ENCODE peak calls at places on chromosomes 7 and 10, in four cellular contexts. D is CD8-positive, alpha-beta memory T cell; M is uterus; E is tibial nerve. X is an unnamed sample.

GRCh38 chr7:131238260-131238940 is 89.3 kb upstream of the MKLN1 start:
- DNase-seq in E (no peak), D (no peak), M (no peak), X (peak)

GRCh38 chr7:32093415-32094408 is 23.5 kb upstream of the PDE1C start:
- DNase-seq in D (no peak), M (peak), E (no peak), X (peak)

GRCh38 chr10:123648595-123648994 is 17.6 kb upstream of the GPR26 start:
- DNase-seq in M (no peak), E (no peak), D (no peak), X (no peak)

GRCh38 chr10:35794703-35795102 is 152.6 kb upstream of the FZD8 start:
- DNase-seq in E (no peak), M (no peak), D (no peak), X (no peak)

GRCh38 chr7:103862302-103863035 is 127.0 kb downstream of the RELN start:
- DNase-seq in M (no peak), E (no peak), D (no peak), X (no peak)

GRCh38 chr7:151060416-151061234 is 1.2 kb downstream of the SLC4A2 start:
- DNase-seq in E (no peak), D (peak), M (peak), X (no peak)

GRCh38 chr10:54501919-54502318 is 299.1 kb downstream of the PCDH15 start:
- DNase-seq in D (no peak), E (no peak), M (no peak), X (no peak)

GRCh38 chr10:93073539-93074136 is at the start of gene CYP26A1:
- DNase-seq in E (no peak), M (no peak), D (no peak), X (no peak)

GRCh38 chr7:140484479-140484878 is 5.2 kb upstream of the MKRN1 start:
- DNase-seq in D (no peak), M (no peak), E (no peak), X (no peak)

GRCh38 chr10:112721080-112721698 is 228.9 kb upstream of the TCF7L2 start:
- DNase-seq in M (no peak), E (no peak), D (peak), X (no peak)

GRCh38 chr7:139745330-139746143 is 32.3 kb downstream of the HIPK2 start:
- DNase-seq in M (peak), E (no peak), D (no peak), X (no peak)

GRCh38 chr10:69358148-69358795 is 58.4 kb downstream of the TACR2 start:
- DNase-seq in D (no peak), E (no peak), M (no peak), X (no peak)

GRCh38 chr10:59774451-59774850 is 21.2 kb upstream of the MRLN start:
- DNase-seq in D (no peak), M (no peak), E (no peak), X (no peak)

GRCh38 chr10:55476129-55476528 is 675.1 kb upstream of the PCDH15 start:
- DNase-seq in D (no peak), E (no peak), M (no peak), X (no peak)

GRCh38 chr7:46569117-46569433 is 648.0 kb upstream of the IGFBP3 start:
- DNase-seq in E (no peak), D (no peak), M (no peak), X (no peak)

GRCh38 chr7:129494041-129494440 is 8.3 kb upstream of the SMKR1 start:
- DNase-seq in M (no peak), D (no peak), E (no peak), X (peak)

GRCh38 chr7:13989138-13989943 is at the start of gene ETV1:
- DNase-seq in E (peak), D (no peak), M (peak), X (no peak)

GRCh38 chr7:95056107-95056689 is 148.8 kb downstream of the PPP1R9A start:
- DNase-seq in M (no peak), E (no peak), D (no peak), X (no peak)

GRCh38 chr7:116145245-116145852 is 65.0 kb upstream of the TES start:
- DNase-seq in E (no peak), D (no peak), M (no peak), X (no peak)
- H3K27ac ChIP-seq in E (no peak), D (no peak), M (no peak), X (no peak)

GRCh38 chr10:33240931-33241330 is 93.5 kb downstream of the NRP1 start:
- DNase-seq in E (no peak), D (no peak), M (no peak), X (no peak)
- H3K27ac ChIP-seq in E (no peak), D (no peak), M (peak), X (no peak)

GRCh38 chr7:100539436-100540006 is 518 bp downstream of the AGFG2 start:
- DNase-seq in D (no peak), M (no peak), E (no peak), X (no peak)
- H3K27ac ChIP-seq in D (peak), M (peak), E (peak), X (no peak)

DNA sequence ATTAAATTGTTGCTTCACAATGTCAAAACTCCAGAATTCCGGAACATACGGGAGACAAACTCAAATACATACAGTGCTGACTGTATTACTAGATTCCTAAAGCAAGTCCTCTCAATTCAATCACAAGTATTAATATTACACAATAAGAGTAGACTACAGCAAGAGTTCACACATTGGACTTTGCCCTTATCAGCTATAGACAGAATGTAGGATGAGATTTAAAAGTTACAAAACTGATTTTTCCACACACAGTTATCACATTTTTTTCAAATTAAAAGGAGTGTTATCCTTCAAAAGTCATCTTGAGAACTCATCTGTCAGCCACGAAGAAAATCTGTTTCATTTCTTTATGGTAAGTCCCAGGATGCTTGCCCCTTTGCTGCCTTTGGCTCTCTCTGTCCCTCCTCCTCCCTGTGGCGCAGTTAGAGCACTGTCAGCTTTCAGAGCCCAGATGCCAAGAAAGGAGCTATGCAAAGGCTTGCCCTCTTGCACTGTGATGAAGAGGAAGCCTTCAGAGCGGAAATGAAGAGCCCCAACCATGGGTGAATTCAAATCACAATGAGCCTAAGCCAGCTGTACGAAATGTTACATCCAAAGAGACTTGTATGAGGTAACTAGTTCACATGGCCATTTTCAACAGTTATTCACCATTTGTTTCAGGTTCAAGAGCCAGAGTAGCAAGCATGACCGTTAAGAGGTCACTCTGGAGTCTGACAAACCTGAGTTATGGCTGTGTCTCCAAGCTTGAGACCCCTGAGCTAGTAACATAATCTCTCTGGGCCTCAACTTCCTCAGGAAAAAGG is 10.7 kb downstream of the NCOA4 start:
- DNase-seq in E (no peak), D (peak), M (no peak), X (no peak)
- H3K27ac ChIP-seq in E (peak), D (no peak), M (no peak), X (no peak)

DNA sequence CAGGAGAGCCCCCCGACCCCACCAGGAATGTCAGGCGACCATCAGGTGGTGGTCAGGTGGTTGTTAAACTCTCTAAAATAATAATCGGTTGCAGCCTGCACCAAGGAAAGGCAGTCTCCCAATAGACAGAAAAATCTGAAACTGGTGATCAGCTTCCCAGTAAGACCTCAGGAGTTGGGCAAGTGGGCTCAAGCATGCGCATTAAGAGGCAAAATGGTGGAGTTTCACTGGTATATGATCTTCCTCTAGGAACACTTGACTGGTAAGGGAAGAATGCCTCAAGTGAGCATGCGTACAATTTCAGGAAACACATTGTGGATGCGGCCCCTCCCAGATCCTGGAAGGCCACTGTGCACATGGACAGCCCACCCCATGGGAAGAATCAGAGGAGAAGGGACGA is 619.9 kb downstream of the TYW1 start:
- DNase-seq in E (no peak), M (no peak), D (no peak), X (no peak)
- H3K27ac ChIP-seq in E (no peak), M (no peak), D (no peak), X (no peak)

GRCh38 chr7:33872870-33873269 is 32.5 kb upstream of the BMPER start:
- DNase-seq in E (no peak), D (no peak), M (no peak), X (no peak)
- H3K27ac ChIP-seq in E (no peak), D (no peak), M (no peak), X (no peak)

GRCh38 chr10:66671562-66671961 is 254.3 kb upstream of the LRRTM3 start:
- DNase-seq in D (no peak), E (no peak), M (no peak), X (no peak)
- H3K27ac ChIP-seq in D (no peak), E (no peak), M (no peak), X (peak)

DNA sequence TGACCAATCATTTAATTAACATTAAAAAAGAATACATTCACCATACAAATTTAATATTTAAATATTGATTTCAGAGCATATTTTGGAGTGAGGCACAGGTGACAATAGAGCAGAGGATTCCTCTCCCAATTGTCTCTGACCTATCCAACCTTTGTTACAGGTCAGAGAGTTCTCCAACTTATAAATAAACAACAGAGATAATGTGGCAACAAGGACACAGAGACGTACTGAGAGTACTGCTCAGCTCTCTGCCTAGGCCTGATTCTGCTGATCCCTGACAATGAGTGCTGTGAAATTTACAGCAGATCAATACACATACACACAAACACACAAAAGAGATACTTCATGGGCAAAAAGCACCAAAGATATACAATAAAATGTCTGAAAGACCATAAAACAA is 18.3 kb upstream of the AGAP5 start:
- DNase-seq in M (no peak), E (no peak), D (no peak), X (no peak)
- H3K27ac ChIP-seq in M (no peak), E (no peak), D (no peak), X (no peak)

DNA sequence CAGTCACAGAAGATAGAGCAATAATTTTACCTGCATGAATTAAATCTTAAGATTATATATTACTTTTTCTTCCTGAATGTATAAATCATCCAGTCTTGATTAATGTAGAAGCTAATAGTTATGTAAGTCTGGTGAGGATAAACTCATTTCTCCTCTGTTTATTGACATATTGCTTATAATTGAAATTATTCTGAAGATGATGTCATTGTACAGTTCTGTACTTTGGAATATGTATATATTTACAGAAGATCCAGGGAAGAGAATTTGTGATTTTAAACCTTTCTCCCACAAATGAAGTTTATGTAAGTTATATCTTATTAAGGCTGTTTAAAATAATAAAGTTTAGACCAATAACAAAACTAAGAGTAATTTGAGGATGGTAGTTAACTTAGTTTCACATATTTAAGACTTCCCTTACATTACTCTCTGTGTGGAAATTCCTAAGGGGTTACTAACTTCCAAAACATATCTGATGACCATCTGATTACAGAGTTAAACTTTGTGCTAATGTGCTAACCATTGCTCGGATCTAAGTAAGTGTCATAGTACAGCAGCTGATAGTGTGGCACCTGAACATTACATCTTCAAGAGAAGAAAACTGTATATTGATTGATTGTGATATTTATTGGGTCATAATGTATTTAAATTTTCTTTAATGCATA is 96.8 kb downstream of the UBE3C start:
- DNase-seq in E (no peak), D (no peak), M (no peak), X (no peak)
- H3K27ac ChIP-seq in E (no peak), D (no peak), M (no peak), X (no peak)